ENCODE peak calls at places on chromosomes 2 and 18, in ten cellular contexts. W, D, O, U, T, C, B, L, A and G are unnamed samples.

GRCh38 chr18:22499421-22499820 is 81.7 kb upstream of the CTAGE1 start:
- DNase-seq in W (no peak), D (no peak), O (no peak), U (no peak), T (no peak), C (no peak), B (no peak), L (no peak), A (no peak), G (no peak)

GRCh38 chr2:16496426-16497388 is 168.9 kb downstream of the CYRIA start:
- DNase-seq in W (no peak), D (no peak), O (no peak), U (no peak), T (no peak), C (no peak), B (no peak), L (no peak), A (no peak), G (no peak)

GRCh38 chr18:55999641-56000040 is 411.6 kb upstream of the TCF4 start:
- DNase-seq in W (no peak), D (no peak), O (no peak), U (no peak), T (no peak), C (no peak), B (no peak), L (peak; percentile 49), A (no peak), G (no peak)

GRCh38 chr2:309148-309969 is 21.5 kb upstream of the ALKAL2 start:
- DNase-seq in W (no peak), D (peak; percentile 90), O (no peak), U (no peak), T (no peak), C (no peak), B (no peak), L (peak; percentile 75), A (no peak), G (no peak)

GRCh38 chr2:148273158-148273691 is 252.3 kb downstream of the MBD5 start:
- DNase-seq in W (no peak), D (peak; percentile 45), O (no peak), U (no peak), T (peak; percentile 15), C (no peak), B (no peak), L (no peak), A (no peak), G (no peak)

GRCh38 chr2:216183459-216183858 is 74.3 kb downstream of the XRCC5 start:
- DNase-seq in W (no peak), D (no peak), O (no peak), U (no peak), T (no peak), C (no peak), B (no peak), L (no peak), A (no peak), G (no peak)

GRCh38 chr18:11587432-11587831 is 22.0 kb upstream of the SLC35G4 start:
- DNase-seq in W (no peak), D (no peak), O (no peak), U (no peak), T (no peak), C (no peak), B (no peak), L (no peak), A (no peak), G (no peak)

GRCh38 chr2:147082850-147083522 is 761.8 kb upstream of the ACVR2A start:
- DNase-seq in W (peak; percentile 39), D (peak; percentile 80), O (peak; percentile 55), U (peak; percentile 50), T (peak; percentile 46), C (peak; percentile 16), B (no peak), L (peak; percentile 77), A (no peak), G (peak; percentile 36)

GRCh38 chr2:208366215-208367132 is 40.1 kb upstream of the PTH2R start:
- DNase-seq in W (peak; percentile 59), D (no peak), O (no peak), U (no peak), T (no peak), C (no peak), B (no peak), L (no peak), A (no peak), G (no peak)

GRCh38 chr18:2417861-2418610 is 153.3 kb downstream of the METTL4 start:
- DNase-seq in W (no peak), D (no peak), O (no peak), U (no peak), T (peak; percentile 23), C (no peak), B (no peak), L (no peak), A (no peak), G (no peak)

GRCh38 chr2:100625731-100626130 is 62.9 kb downstream of the PDCL3 start:
- DNase-seq in W (no peak), D (no peak), O (no peak), U (no peak), T (no peak), C (no peak), B (no peak), L (no peak), A (no peak), G (no peak)

GRCh38 chr2:48600204-48600813 is 17.3 kb upstream of the GTF2A1L start:
- DNase-seq in W (peak; percentile 21), D (peak; percentile 32), O (peak; percentile 74), U (no peak), T (peak; percentile 44), C (no peak), B (no peak), L (peak; percentile 54), A (no peak), G (no peak)

GRCh38 chr2:47089083-47089464 is 66.0 kb downstream of the STPG4 start:
- DNase-seq in W (no peak), D (peak; percentile 62), O (no peak), U (no peak), T (peak; percentile 70), C (no peak), B (no peak), L (no peak), A (no peak), G (no peak)

GRCh38 chr2:199339826-199340605 is 117.7 kb downstream of the SATB2 start:
- DNase-seq in W (no peak), D (no peak), O (no peak), U (no peak), T (no peak), C (no peak), B (no peak), L (no peak), A (no peak), G (no peak)

GRCh38 chr2:56741601-56742102 is 557.9 kb downstream of the CCDC85A start:
- DNase-seq in W (no peak), D (no peak), O (no peak), U (no peak), T (peak; percentile 91), C (peak; percentile 25), B (peak; percentile 63), L (no peak), A (no peak), G (no peak)

GRCh38 chr2:145845207-145845894 is 1325.4 kb upstream of the ZEB2 start:
- DNase-seq in W (no peak), D (no peak), O (no peak), U (no peak), T (no peak), C (no peak), B (no peak), L (no peak), A (no peak), G (no peak)

GRCh38 chr2:202307690-202308089 is 42.1 kb downstream of the NOP58 start:
- DNase-seq in W (no peak), D (peak; percentile 22), O (no peak), U (no peak), T (no peak), C (no peak), B (no peak), L (no peak), A (no peak), G (no peak)

GRCh38 chr2:38262514-38262871 is 114.6 kb downstream of the ATL2 start:
- DNase-seq in W (no peak), D (no peak), O (no peak), U (no peak), T (no peak), C (no peak), B (no peak), L (peak; percentile 59), A (no peak), G (no peak)

GRCh38 chr2:9300214-9300613 is 93.6 kb downstream of the ASAP2 start:
- DNase-seq in W (no peak), D (no peak), O (no peak), U (no peak), T (no peak), C (no peak), B (no peak), L (no peak), A (no peak), G (no peak)

GRCh38 chr2:100969998-100970397 is 32.1 kb upstream of the RPL31 start:
- DNase-seq in W (no peak), D (no peak), O (no peak), U (no peak), T (no peak), C (no peak), B (no peak), L (no peak), A (no peak), G (no peak)

GRCh38 chr18:3184275-3184963 is 35.3 kb downstream of the MYOM1 start:
- DNase-seq in W (no peak), D (no peak), O (no peak), U (no peak), T (no peak), C (no peak), B (no peak), L (no peak), A (no peak), G (no peak)

GRCh38 chr18:31487251-31488015 is 10.5 kb upstream of the DSG2 start:
- DNase-seq in W (no peak), D (no peak), O (no peak), U (no peak), T (peak; percentile 93), C (no peak), B (no peak), L (no peak), A (no peak), G (no peak)

GRCh38 chr2:240962371-240963064 is 35.9 kb upstream of the SNED1 start:
- DNase-seq in W (no peak), D (peak; percentile 37), O (no peak), U (no peak), T (no peak), C (peak; percentile 86), B (peak; percentile 59), L (peak; percentile 67), A (peak; percentile 33), G (no peak)

GRCh38 chr2:222952204-222952603 is 91.4 kb downstream of the ACSL3 start:
- DNase-seq in W (no peak), D (no peak), O (no peak), U (no peak), T (no peak), C (no peak), B (no peak), L (no peak), A (no peak), G (no peak)